ENCODE peak calls at places on chromosome 18, in eight cellular contexts. T, Y, H, Z, R, N, I and L are unnamed samples.

GRCh38 chr18:23504720-23505119 is 1.4 kb downstream of the RMC1 start:
- DNase-seq in T (no peak), Y (no peak), H (no peak), Z (no peak), R (no peak), N (no peak), I (no peak), L (no peak)

GRCh38 chr18:3074094-3074493 is 61.1 kb upstream of the LPIN2 start:
- DNase-seq in T (no peak), Y (no peak), H (no peak), Z (no peak), R (no peak), N (no peak), I (peak; percentile 52), L (no peak)

GRCh38 chr18:48973731-48974130 is 23.0 kb upstream of the SMAD7 start:
- DNase-seq in T (no peak), Y (no peak), H (no peak), Z (no peak), R (no peak), N (no peak), I (no peak), L (no peak)

GRCh38 chr18:79679552-79680099 is at the start of gene CTDP1:
- DNase-seq in T (peak; percentile 85), Y (peak; percentile 78), H (peak; percentile 86), Z (peak; percentile 96), R (peak; percentile 95), N (peak; percentile 92), I (peak; percentile 95), L (peak; percentile 96)

GRCh38 chr18:58262581-58262980 is 218.6 kb downstream of the NEDD4L start:
- DNase-seq in T (no peak), Y (no peak), H (no peak), Z (no peak), R (no peak), N (no peak), I (no peak), L (no peak)

GRCh38 chr18:49500136-49500921 is 13.3 kb upstream of the C18orf32 start:
- DNase-seq in T (no peak), Y (no peak), H (peak; percentile 33), Z (no peak), R (no peak), N (no peak), I (no peak), L (no peak)

GRCh38 chr18:45137089-45137423 is 456.4 kb downstream of the SETBP1 start:
- DNase-seq in T (no peak), Y (no peak), H (no peak), Z (no peak), R (no peak), N (no peak), I (no peak), L (no peak)

GRCh38 chr18:60053747-60054304 is 154.0 kb downstream of the PMAIP1 start:
- DNase-seq in T (peak; percentile 76), Y (no peak), H (no peak), Z (peak; percentile 2), R (no peak), N (peak; percentile 89), I (peak; percentile 59), L (peak; percentile 93)

GRCh38 chr18:46481048-46481846 is 175.8 kb downstream of the LOXHD1 start:
- DNase-seq in T (no peak), Y (no peak), H (peak; percentile 71), Z (peak; percentile 37), R (no peak), N (peak; percentile 52), I (peak; percentile 57), L (peak; percentile 34)

GRCh38 chr18:25047983-25048382 is 304.0 kb downstream of the ZNF521 start:
- DNase-seq in T (no peak), Y (no peak), H (no peak), Z (no peak), R (no peak), N (no peak), I (no peak), L (no peak)

GRCh38 chr18:10351221-10351795 is 103.1 kb upstream of the APCDD1 start:
- DNase-seq in T (no peak), Y (no peak), H (no peak), Z (no peak), R (no peak), N (peak; percentile 27), I (no peak), L (no peak)

GRCh38 chr18:6920099-6920955 is 190.8 kb downstream of the ARHGAP28 start:
- DNase-seq in T (peak; percentile 44), Y (no peak), H (peak; percentile 74), Z (peak; percentile 64), R (no peak), N (peak; percentile 66), I (peak; percentile 53), L (peak; percentile 69)

GRCh38 chr18:76494541-76495403 is at the start of gene ZNF516:
- DNase-seq in T (peak; percentile 13), Y (no peak), H (peak; percentile 68), Z (no peak), R (no peak), N (peak; percentile 26), I (peak; percentile 82), L (peak; percentile 47)

GRCh38 chr18:75120521-75120920 is 88.4 kb downstream of the PTGR3 start:
- DNase-seq in T (no peak), Y (no peak), H (no peak), Z (no peak), R (no peak), N (no peak), I (no peak), L (no peak)

GRCh38 chr18:3485153-3486149 is 35.5 kb downstream of the TGIF1 start:
- DNase-seq in T (no peak), Y (no peak), H (no peak), Z (no peak), R (no peak), N (no peak), I (no peak), L (no peak)

GRCh38 chr18:8675057-8675456 is 30.3 kb upstream of the MTCL1 start:
- DNase-seq in T (no peak), Y (no peak), H (no peak), Z (no peak), R (no peak), N (no peak), I (no peak), L (no peak)

GRCh38 chr18:49911414-49911813 is 98.1 kb upstream of the ACAA2 start:
- DNase-seq in T (no peak), Y (no peak), H (no peak), Z (no peak), R (no peak), N (no peak), I (no peak), L (no peak)

GRCh38 chr18:58205780-58206160 is 161.7 kb downstream of the NEDD4L start:
- DNase-seq in T (no peak), Y (no peak), H (no peak), Z (no peak), R (no peak), N (no peak), I (no peak), L (no peak)

GRCh38 chr18:47992903-47993302 is 62.4 kb upstream of the SMAD2 start:
- DNase-seq in T (no peak), Y (no peak), H (no peak), Z (no peak), R (no peak), N (no peak), I (no peak), L (no peak)

GRCh38 chr18:76572517-76573247 is 77.6 kb upstream of the ZNF516 start:
- DNase-seq in T (no peak), Y (no peak), H (no peak), Z (no peak), R (no peak), N (no peak), I (peak; percentile 73), L (no peak)

GRCh38 chr18:45976581-45977373 is 9.6 kb upstream of the EPG5 start:
- DNase-seq in T (no peak), Y (no peak), H (no peak), Z (no peak), R (no peak), N (peak; percentile 72), I (no peak), L (peak; percentile 28)

GRCh38 chr18:43863180-43863579 is 585.9 kb upstream of the SYT4 start:
- DNase-seq in T (no peak), Y (no peak), H (no peak), Z (no peak), R (no peak), N (no peak), I (no peak), L (peak; percentile 77)

GRCh38 chr18:54923339-54923956 is 35.8 kb downstream of the CCDC68 start:
- DNase-seq in T (no peak), Y (no peak), H (no peak), Z (no peak), R (no peak), N (no peak), I (no peak), L (no peak)
- TF ChIP-seq CTCF in T (no peak), Y (no peak), H (no peak), Z (no peak), R (no peak), N (no peak), I (no peak), L (no peak)

GRCh38 chr18:66560092-66560491 is 43.8 kb downstream of the CDH19 start:
- DNase-seq in T (peak; percentile 4), Y (no peak), H (no peak), Z (peak; percentile 52), R (no peak), N (no peak), I (peak; percentile 31), L (peak; percentile 14)
- TF ChIP-seq CTCF in T (peak; percentile 25), Y (peak; percentile 17), H (peak; percentile 43), Z (peak; percentile 33), R (no peak), N (no peak), I (peak; percentile 39), L (peak; percentile 56)

GRCh38 chr18:5603153-5603552 is 59.4 kb upstream of the EPB41L3 start:
- DNase-seq in T (no peak), Y (no peak), H (no peak), Z (no peak), R (no peak), N (no peak), I (no peak), L (no peak)

GRCh38 chr18:5601188-5601624 is 57.4 kb upstream of the EPB41L3 start:
- DNase-seq in T (no peak), Y (no peak), H (peak; percentile 19), Z (no peak), R (no peak), N (no peak), I (no peak), L (no peak)

GRCh38 chr18:5600376-5601071 is 56.7 kb upstream of the EPB41L3 start:
- DNase-seq in T (peak; percentile 3), Y (no peak), H (no peak), Z (peak; percentile 57), R (no peak), N (peak; percentile 20), I (peak; percentile 16), L (peak; percentile 49)

DNA sequence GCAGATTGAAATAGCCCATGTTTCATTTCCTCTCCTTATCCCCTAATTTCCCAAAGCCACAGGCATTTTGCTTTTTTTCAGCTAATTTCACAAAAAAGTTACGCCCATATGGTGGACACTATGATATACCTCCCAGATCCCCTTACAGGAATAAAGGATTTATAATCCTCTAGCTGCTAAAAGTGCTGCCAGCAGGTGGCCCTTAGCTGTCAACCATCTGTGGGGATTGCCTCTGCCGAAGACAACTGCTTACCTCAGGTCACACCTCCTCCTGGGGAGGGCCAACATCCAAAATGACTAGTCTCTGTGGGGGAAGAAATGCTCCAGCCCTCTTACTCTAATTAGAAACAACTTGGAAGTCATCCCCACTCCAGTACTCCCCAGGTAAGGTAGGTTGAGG is 61.0 kb upstream of the EPB41L3 start:
- DNase-seq in T (no peak), Y (no peak), H (no peak), Z (no peak), R (no peak), N (no peak), I (no peak), L (no peak)
- TF ChIP-seq CTCF in T (no peak), Y (no peak), H (no peak), Z (no peak), R (no peak), N (no peak), I (no peak), L (peak; percentile 4)

GRCh38 chr18:69538849-69539248 is 138.2 kb downstream of the DOK6 start:
- DNase-seq in T (no peak), Y (no peak), H (no peak), Z (no peak), R (no peak), N (peak; percentile 4), I (no peak), L (no peak)
- TF ChIP-seq CTCF in T (no peak), Y (no peak), H (no peak), Z (no peak), R (no peak), N (no peak), I (no peak), L (no peak)